ENCODE peak calls at places on chromosomes 16 and 17, in four cellular contexts. N, B, Q and C are unnamed samples.

GRCh38 chr17:6043405-6043804 is 26.8 kb upstream of the WSCD1 start:
- DNase-seq in N (no peak), B (no peak), Q (no peak), C (no peak)

GRCh38 chr16:50616883-50617629 is 64.1 kb downstream of the SNX20 start:
- DNase-seq in N (no peak), B (no peak), Q (no peak), C (peak; percentile 37)

GRCh38 chr17:28880572-28880945 is 17.0 kb downstream of the FLOT2 start:
- DNase-seq in N (no peak), B (no peak), Q (no peak), C (no peak)

GRCh38 chr17:57597531-57598453 is 147.3 kb downstream of the CCDC182 start:
- DNase-seq in N (peak; percentile 61), B (peak; percentile 86), Q (no peak), C (peak; percentile 57)

GRCh38 chr16:89722392-89723278 is 1.3 kb downstream of the ZNF276 start:
- DNase-seq in N (no peak), B (no peak), Q (no peak), C (peak; percentile 88)

GRCh38 chr17:7356779-7357178 is 1.8 kb downstream of the TMEM95 start:
- DNase-seq in N (no peak), B (no peak), Q (no peak), C (no peak)

GRCh38 chr16:84308120-84308519 is 13.4 kb downstream of the WFDC1 start:
- DNase-seq in N (peak; percentile 57), B (peak; percentile 64), Q (no peak), C (peak; percentile 83)

GRCh38 chr17:42414782-42415409 is 8.2 kb downstream of the CAVIN1 start:
- DNase-seq in N (peak; percentile 49), B (no peak), Q (no peak), C (peak; percentile 50)

GRCh38 chr16:66924527-66925321 is 611 bp downstream of the RRAD start:
- DNase-seq in N (peak; percentile 91), B (peak; percentile 81), Q (no peak), C (peak; percentile 27)

GRCh38 chr17:29117440-29117753 is 62.8 kb downstream of the MYO18A start:
- DNase-seq in N (no peak), B (no peak), Q (no peak), C (no peak)

GRCh38 chr17:80352991-80353665 is 61.8 kb upstream of the ENDOV start:
- DNase-seq in N (no peak), B (no peak), Q (no peak), C (no peak)

GRCh38 chr16:67063008-67063407 is 34.1 kb downstream of the CBFB start:
- DNase-seq in N (no peak), B (no peak), Q (no peak), C (peak; percentile 28)

GRCh38 chr16:17359778-17360177 is 111.0 kb downstream of the XYLT1 start:
- DNase-seq in N (no peak), B (no peak), Q (no peak), C (peak; percentile 94)

GRCh38 chr16:84806256-84806889 is 13.4 kb upstream of the CRISPLD2 start:
- DNase-seq in N (peak; percentile 71), B (peak; percentile 52), Q (peak; percentile 13), C (peak; percentile 91)

GRCh38 chr16:26531290-26531730 is 535.4 kb upstream of the C16orf82 start:
- DNase-seq in N (no peak), B (no peak), Q (no peak), C (no peak)

GRCh38 chr16:48911700-48912099 is 301.7 kb upstream of the N4BP1 start:
- DNase-seq in N (peak; percentile 22), B (no peak), Q (no peak), C (peak; percentile 7)

GRCh38 chr17:82659886-82660285 is 11.6 kb upstream of the WDR45B start:
- DNase-seq in N (no peak), B (no peak), Q (no peak), C (no peak)

GRCh38 chr16:17364319-17365210 is 106.2 kb downstream of the XYLT1 start:
- DNase-seq in N (no peak), B (no peak), Q (no peak), C (peak; percentile 63)

GRCh38 chr17:11948791-11949190 is 48.5 kb downstream of the ZNF18 start:
- DNase-seq in N (no peak), B (no peak), Q (no peak), C (no peak)

GRCh38 chr17:44850612-44851011 is 2.9 kb downstream of the HIGD1B start:
- DNase-seq in N (no peak), B (no peak), Q (no peak), C (peak; percentile 22)

GRCh38 chr17:32494621-32495346 is 8.0 kb downstream of the CDK5R1 start:
- DNase-seq in N (no peak), B (no peak), Q (no peak), C (no peak)

GRCh38 chr16:10941127-10941933 is 938 bp downstream of the DEXI start:
- DNase-seq in N (no peak), B (no peak), Q (no peak), C (no peak)

GRCh38 chr17:15479697-15480096 is 12.3 kb upstream of the CDRT4 start:
- DNase-seq in N (no peak), B (no peak), Q (no peak), C (no peak)

GRCh38 chr17:2157081-2157480 is 102.2 kb downstream of the HIC1 start:
- DNase-seq in N (no peak), B (no peak), Q (no peak), C (peak; percentile 83)

GRCh38 chr16:56286819-56287218 is 95.5 kb downstream of the GNAO1 start:
- DNase-seq in N (no peak), B (no peak), Q (no peak), C (peak; percentile 18)

GRCh38 chr17:40915199-40915661 is 22.2 kb downstream of the KRT23 start:
- DNase-seq in N (no peak), B (peak; percentile 94), Q (peak; percentile 13), C (peak; percentile 3)

GRCh38 chr17:35289222-35289621 is 46.4 kb downstream of the SLFN5 start:
- DNase-seq in N (no peak), B (no peak), Q (no peak), C (no peak)

GRCh38 chr17:82872591-82873520 is 33.0 kb upstream of the ZNF750 start:
- DNase-seq in N (no peak), B (no peak), Q (no peak), C (no peak)

GRCh38 chr16:74439685-74440084 is 18.4 kb upstream of the CLEC18B start:
- DNase-seq in N (no peak), B (no peak), Q (no peak), C (peak; percentile 65)

GRCh38 chr17:48728232-48729231 is at the start of gene HOXB13:
- DNase-seq in N (peak; percentile 56), B (peak; percentile 86), Q (no peak), C (no peak)

GRCh38 chr16:88804552-88805339 is 1.2 kb downstream of the CDT1 start:
- DNase-seq in N (peak; percentile 57), B (peak; percentile 36), Q (no peak), C (peak; percentile 51)

GRCh38 chr17:32936894-32937500 is 9.0 kb downstream of the TMEM98 start:
- DNase-seq in N (peak; percentile 77), B (peak; percentile 78), Q (no peak), C (peak; percentile 64)

GRCh38 chr17:21208352-21208751 is 5.6 kb downstream of the TMEM11 start:
- DNase-seq in N (no peak), B (no peak), Q (no peak), C (no peak)
- TF ChIP-seq MYC in N (no peak), B (no peak), Q (no peak), C (no peak)

GRCh38 chr16:4500283-4500682 is 24.1 kb downstream of the HMOX2 start:
- DNase-seq in N (no peak), B (peak; percentile 67), Q (no peak), C (no peak)
- TF ChIP-seq MYC in N (no peak), B (no peak), Q (no peak), C (no peak)

DNA sequence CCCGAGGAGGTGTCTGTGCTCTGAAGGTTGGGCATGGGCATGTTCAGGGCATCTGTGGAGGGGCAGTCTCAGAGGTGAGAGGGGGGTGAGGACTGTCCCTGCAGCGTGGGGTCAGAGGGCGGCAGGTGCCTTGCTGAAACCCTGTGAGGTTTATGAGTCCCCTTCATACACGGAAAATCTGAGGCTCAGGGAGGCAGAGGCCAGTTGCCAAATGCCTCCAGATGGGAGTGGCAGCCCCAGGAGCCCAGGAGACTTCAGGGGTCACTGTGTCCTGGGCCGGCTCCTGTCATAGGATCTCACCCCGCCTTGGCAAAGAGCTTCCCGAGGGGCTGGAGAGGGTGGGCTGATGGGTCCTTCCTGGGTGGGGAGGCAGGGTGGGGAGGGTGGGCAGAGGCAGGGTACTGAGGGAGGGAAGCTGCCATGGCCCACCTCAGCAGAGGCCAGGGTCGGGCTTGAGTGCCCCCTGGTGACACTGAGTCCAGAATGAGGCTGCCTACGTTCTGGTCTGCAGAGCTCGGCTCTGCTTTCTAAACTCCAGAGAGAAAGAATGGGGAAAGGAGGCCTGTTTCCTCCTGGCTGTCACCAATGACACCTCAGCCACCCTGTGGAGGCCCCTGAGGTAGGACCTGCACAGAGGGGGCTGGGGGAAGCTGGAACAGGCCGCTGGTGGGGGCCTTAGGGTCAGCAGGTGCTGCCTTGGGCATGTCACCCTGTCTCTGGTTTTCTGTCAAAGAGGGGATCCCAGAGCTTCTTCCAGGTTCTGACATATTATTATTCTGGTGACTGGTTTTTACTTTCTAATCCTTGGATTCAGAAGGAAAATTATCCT is 1.1 kb downstream of the LGALS9 start:
- DNase-seq in N (no peak), B (no peak), Q (no peak), C (no peak)
- TF ChIP-seq MYC in N (no peak), B (no peak), Q (no peak), C (no peak)

GRCh38 chr16:6363891-6364607 is 968.6 kb upstream of the RBFOX1 start:
- DNase-seq in N (no peak), B (no peak), Q (no peak), C (no peak)
- TF ChIP-seq MYC in N (no peak), B (no peak), Q (no peak), C (no peak)

GRCh38 chr17:63002625-63003024 is 36.6 kb downstream of the TANC2 start:
- DNase-seq in N (no peak), B (no peak), Q (no peak), C (no peak)
- TF ChIP-seq MYC in N (no peak), B (no peak), Q (no peak), C (no peak)

DNA sequence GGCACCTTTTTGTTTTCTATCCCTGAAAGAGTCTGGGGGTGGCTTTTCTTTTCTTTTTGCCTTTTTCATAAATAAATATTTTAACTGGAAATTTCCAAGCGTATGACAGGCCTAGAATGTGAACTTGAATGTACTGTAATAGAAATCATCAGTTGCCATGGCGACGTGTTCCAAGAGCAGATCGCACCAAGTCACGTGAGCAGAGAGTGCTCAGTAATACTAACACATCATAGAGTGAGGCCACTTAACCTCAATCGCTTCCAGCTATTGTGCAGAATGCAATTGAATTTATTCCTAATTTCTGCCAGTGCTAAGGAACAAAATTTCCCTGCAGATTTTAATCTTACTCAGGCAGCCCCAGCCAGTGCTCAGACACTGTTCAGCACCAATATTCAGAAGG is 26.1 kb upstream of the PMFBP1 start:
- DNase-seq in N (peak; percentile 14), B (no peak), Q (no peak), C (no peak)
- TF ChIP-seq MYC in N (no peak), B (no peak), Q (no peak), C (no peak)

GRCh38 chr16:72481419-72481818 is 309.5 kb upstream of the PMFBP1 start:
- DNase-seq in N (no peak), B (no peak), Q (no peak), C (no peak)

GRCh38 chr16:72482695-72483094 is 310.7 kb upstream of the PMFBP1 start:
- DNase-seq in N (no peak), B (no peak), Q (no peak), C (no peak)

GRCh38 chr16:72487283-72487682 is 315.3 kb upstream of the PMFBP1 start:
- DNase-seq in N (no peak), B (no peak), Q (no peak), C (no peak)
- TF ChIP-seq MYC in N (no peak), B (no peak), Q (no peak), C (no peak)